ENCODE peak calls at places on chromosomes 6 and 20, in nine cellular contexts. I is GM23338; A is PC-9; X is activated naive CD4-positive, alpha-beta T cell; F is naive thymus-derived CD8-positive, alpha-beta T cell; W is T-helper 1 cell; Y is right cardiac atrium; H is NCI-H460; E is type B pancreatic cell. R is an unnamed sample.

GRCh38 chr20:3106185-3106584 is 21.7 kb upstream of the AVP start:
- DNase-seq in I (no peak), A (no peak), X (no peak), F (no peak), W (no peak), Y (no peak), H (no peak), E (no peak), R (no peak)

GRCh38 chr20:50023116-50023802 is 40.5 kb downstream of the SNAI1 start:
- DNase-seq in I (no peak), A (no peak), X (no peak), F (no peak), W (no peak), Y (peak), H (no peak), E (no peak), R (no peak)

GRCh38 chr6:33837971-33838665 is 34.3 kb upstream of the MLN start:
- DNase-seq in I (peak), A (no peak), X (no peak), F (no peak), W (no peak), Y (peak), H (no peak), E (no peak), R (no peak)

GRCh38 chr6:150078788-150079187 is 9.9 kb upstream of the ULBP3 start:
- DNase-seq in I (no peak), A (peak), X (no peak), F (no peak), W (no peak), Y (no peak), H (no peak), E (no peak), R (no peak)

GRCh38 chr20:19301843-19302242 is 89.4 kb downstream of the SLC24A3 start:
- DNase-seq in I (no peak), A (no peak), X (no peak), F (no peak), W (no peak), Y (no peak), H (no peak), E (no peak), R (no peak)

GRCh38 chr20:32980131-32980941 is 23.9 kb downstream of the SUN5 start:
- DNase-seq in I (no peak), A (no peak), X (no peak), F (no peak), W (no peak), Y (peak), H (no peak), E (no peak), R (no peak)

GRCh38 chr20:53611449-53611894 is 17.8 kb upstream of the ZNF217 start:
- DNase-seq in I (peak), A (peak), X (no peak), F (no peak), W (no peak), Y (no peak), H (peak), E (no peak), R (no peak)

GRCh38 chr20:58877374-58878360 is 25.2 kb downstream of the GNAS start:
- DNase-seq in I (peak), A (no peak), X (no peak), F (no peak), W (no peak), Y (no peak), H (no peak), E (no peak), R (no peak)

GRCh38 chr6:38459291-38459690 is 180.4 kb downstream of the BTBD9 start:
- DNase-seq in I (no peak), A (no peak), X (no peak), F (no peak), W (no peak), Y (no peak), H (no peak), E (no peak), R (no peak)

GRCh38 chr6:169964440-169965212 is 213.2 kb downstream of the ERMARD start:
- DNase-seq in I (no peak), A (no peak), X (no peak), F (no peak), W (no peak), Y (no peak), H (no peak), E (no peak), R (no peak)

GRCh38 chr6:16414205-16414604 is 175.8 kb downstream of the GMPR start:
- DNase-seq in I (no peak), A (no peak), X (no peak), F (no peak), W (no peak), Y (no peak), H (no peak), E (no peak), R (no peak)

GRCh38 chr6:161257778-161258457 is 15.9 kb downstream of the AGPAT4 start:
- DNase-seq in I (no peak), A (no peak), X (no peak), F (no peak), W (no peak), Y (no peak), H (no peak), E (no peak), R (peak)

GRCh38 chr6:33590531-33591198 is 10.6 kb upstream of the BAK1 start:
- DNase-seq in I (no peak), A (peak), X (no peak), F (no peak), W (no peak), Y (no peak), H (no peak), E (no peak), R (no peak)

GRCh38 chr20:50967621-50968020 is 9.0 kb downstream of the MOCS3 start:
- DNase-seq in I (no peak), A (no peak), X (no peak), F (no peak), W (no peak), Y (no peak), H (no peak), E (peak), R (no peak)

GRCh38 chr20:51386586-51386985 is 155.9 kb downstream of the NFATC2 start:
- DNase-seq in I (no peak), A (no peak), X (no peak), F (no peak), W (no peak), Y (no peak), H (no peak), E (no peak), R (no peak)

GRCh38 chr6:52221302-52221701 is 23.0 kb downstream of the IL17F start:
- DNase-seq in I (no peak), A (no peak), X (no peak), F (no peak), W (no peak), Y (no peak), H (no peak), E (no peak), R (no peak)

GRCh38 chr6:116485786-116486185 is 24.6 kb downstream of the CALHM6 start:
- DNase-seq in I (no peak), A (no peak), X (no peak), F (no peak), W (no peak), Y (no peak), H (no peak), E (no peak), R (no peak)

GRCh38 chr20:54229566-54229965 is 21.7 kb downstream of the PFDN4 start:
- DNase-seq in I (no peak), A (no peak), X (no peak), F (no peak), W (no peak), Y (no peak), H (no peak), E (no peak), R (no peak)

GRCh38 chr20:17490501-17490900 is 40.7 kb downstream of the BFSP1 start:
- DNase-seq in I (no peak), A (no peak), X (no peak), F (no peak), W (no peak), Y (no peak), H (no peak), E (no peak), R (no peak)

R was measured in dermis microvascular lymphatic vessel endothelial cell.